ENCODE peak calls at places on chromosomes 7 and 10, in ten cellular contexts. C is colonic mucosa, S is IMR-90, P is upper lobe of left lung, G is body of pancreas, M is MM.1S, H is heart left ventricle, R is upper lobe of right lung, J is ovary, L is A549. A is an unnamed sample.

GRCh38 chr10:131062621-131063260 is 248.8 kb downstream of the TCERG1L start:
- DNase-seq in P (no peak), C (no peak), J (no peak), S (no peak), G (no peak), L (no peak), M (no peak), H (no peak), R (no peak), A (no peak)

GRCh38 chr7:140689199-140690152 is 7.0 kb upstream of the NDUFB2 start:
- DNase-seq in R (no peak), C (no peak), S (no peak), P (no peak), G (no peak), H (no peak), L (no peak), J (no peak), M (no peak), A (no peak)

GRCh38 chr7:137670521-137671064 is 176.2 kb downstream of the DGKI start:
- DNase-seq in P (no peak), C (no peak), G (no peak), S (peak; percentile 41), H (no peak), J (no peak), L (no peak), M (no peak), R (no peak), A (no peak)

GRCh38 chr7:101402081-101402779 is 39.6 kb downstream of the COL26A1 start:
- DNase-seq in H (no peak), C (no peak), R (no peak), P (no peak), J (no peak), M (no peak), S (peak; percentile 17), G (peak; percentile 50), L (peak; percentile 72), A (no peak)

GRCh38 chr7:30989008-30989823 is 25.5 kb downstream of the GHRHR start:
- DNase-seq in J (no peak), G (no peak), S (no peak), P (no peak), C (no peak), H (no peak), L (no peak), M (no peak), R (no peak), A (no peak)

GRCh38 chr7:14639329-14639728 is 263.2 kb downstream of the DGKB start:
- DNase-seq in J (no peak), S (no peak), R (no peak), C (peak; percentile 20), L (no peak), H (no peak), P (no peak), M (no peak), G (no peak), A (no peak)

GRCh38 chr10:66717221-66717981 is 208.4 kb upstream of the LRRTM3 start:
- DNase-seq in L (no peak), S (no peak), P (no peak), M (no peak), J (no peak), C (peak; percentile 47), G (no peak), H (no peak), R (no peak), A (no peak)

GRCh38 chr10:56633876-56634452 is 272.9 kb upstream of the ZWINT start:
- DNase-seq in C (no peak), S (no peak), L (no peak), M (peak; percentile 80), J (no peak), G (no peak), P (no peak), R (no peak), H (no peak), A (peak; percentile 98)

GRCh38 chr7:105664816-105665525 is 83.7 kb upstream of the EFCAB10 start:
- DNase-seq in C (no peak), L (peak; percentile 55), J (no peak), R (no peak), M (no peak), G (no peak), P (no peak), H (no peak), S (peak; percentile 36), A (no peak)
- TF ChIP-seq CTCF in C (no peak), L (no peak), J (no peak), R (no peak), M (no peak), G (no peak), P (no peak), H (no peak), S (no peak), A (no peak)

GRCh38 chr7:1865809-1866255 is 195.8 kb downstream of the ELFN1 start:
- DNase-seq in J (no peak), R (no peak), P (no peak), M (no peak), C (no peak), H (no peak), G (no peak), L (no peak), S (no peak), A (no peak)
- H3K4me1 ChIP-seq in J (peaks cover 2% of the 10 kb centered on the region), R (no peaks in the 10 kb centered on the region), P (no peaks in the 10 kb centered on the region), M (no peaks in the 10 kb centered on the region), C (no peaks in the 10 kb centered on the region), H (no peaks in the 10 kb centered on the region), G (no peaks in the 10 kb centered on the region), L (no peaks in the 10 kb centered on the region), S (no peaks in the 10 kb centered on the region), A (peaks cover 13% of the 10 kb centered on the region)

DNA sequence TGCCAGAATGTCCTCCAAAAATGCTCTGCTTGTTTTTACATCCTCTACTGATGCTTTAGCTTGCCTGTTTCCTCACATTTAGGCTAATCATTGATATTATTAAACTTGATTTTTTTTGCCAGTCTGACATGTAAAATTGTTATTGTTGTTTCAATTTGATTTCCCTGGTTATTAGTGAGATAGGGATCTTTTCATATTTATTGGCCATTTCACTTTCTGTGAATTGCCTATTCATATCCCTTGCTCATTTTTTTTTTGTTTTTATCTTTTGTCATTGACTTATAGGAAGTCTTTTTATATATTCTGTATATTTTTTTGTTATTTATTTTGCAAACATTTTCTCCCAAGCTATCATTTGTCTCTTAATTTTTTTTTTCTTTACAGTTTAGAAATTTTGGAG is 13.2 kb downstream of the FAM221A start:
- DNase-seq in L (no peak), S (no peak), R (no peak), C (no peak), M (no peak), G (no peak), H (no peak), J (no peak), P (no peak), A (no peak)
- TF ChIP-seq CTCF in L (no peak), S (no peak), R (no peak), C (no peak), M (no peak), G (no peak), H (no peak), J (no peak), P (no peak), A (no peak)

GRCh38 chr7:148330822-148331221 is 259.7 kb upstream of the C7orf33 start:
- DNase-seq in M (no peak), G (no peak), R (no peak), C (no peak), J (no peak), L (no peak), S (no peak), H (no peak), P (no peak), A (no peak)

GRCh38 chr7:148332787-148333186 is 257.8 kb upstream of the C7orf33 start:
- DNase-seq in L (no peak), M (no peak), H (no peak), S (no peak), G (no peak), J (no peak), R (no peak), C (no peak), P (no peak), A (no peak)

GRCh38 chr7:148330124-148330818 is 260.3 kb upstream of the C7orf33 start:
- DNase-seq in H (no peak), L (no peak), R (no peak), J (no peak), G (no peak), C (no peak), S (no peak), P (no peak), M (no peak), A (no peak)

GRCh38 chr7:148334441-148334956 is 256.1 kb upstream of the C7orf33 start:
- DNase-seq in J (no peak), G (no peak), H (no peak), R (no peak), S (no peak), M (no peak), C (no peak), L (no peak), P (no peak), A (no peak)

GRCh38 chr7:148332191-148332590 is 258.4 kb upstream of the C7orf33 start:
- DNase-seq in R (no peak), S (no peak), H (no peak), J (no peak), L (no peak), C (no peak), M (no peak), P (no peak), G (no peak), A (no peak)
- H3K4me1 ChIP-seq in R (no peaks in the 10 kb centered on the region), S (no peaks in the 10 kb centered on the region), H (peaks cover 3% of the 10 kb centered on the region), J (no peaks in the 10 kb centered on the region), L (peaks cover 6% of the 10 kb centered on the region), C (no peaks in the 10 kb centered on the region), M (no peaks in the 10 kb centered on the region), P (no peaks in the 10 kb centered on the region), G (no peaks in the 10 kb centered on the region), A (no peaks in the 10 kb centered on the region)

GRCh38 chr7:100192951-100193350 is 15.2 kb downstream of the STAG3 start:
- DNase-seq in H (no peak), M (no peak), R (no peak), P (no peak), L (no peak), J (no peak), C (no peak), S (no peak), G (no peak), A (peak; percentile 71)

GRCh38 chr7:100190059-100190711 is 12.5 kb downstream of the STAG3 start:
- DNase-seq in C (no peak), R (no peak), P (no peak), J (no peak), L (peak; percentile 58), S (peak; percentile 62), M (peak; percentile 66), G (no peak), H (no peak), A (peak; percentile 90)

GRCh38 chr7:100191775-100192174 is 14.1 kb downstream of the STAG3 start:
- DNase-seq in S (peak; percentile 78), M (no peak), R (no peak), L (no peak), C (no peak), H (no peak), J (no peak), P (no peak), G (no peak), A (peak; percentile 59)

GRCh38 chr7:100189061-100189460 is 11.3 kb downstream of the STAG3 start:
- DNase-seq in G (no peak), R (no peak), S (no peak), C (no peak), L (no peak), J (no peak), M (no peak), H (no peak), P (no peak), A (peak; percentile 61)
- TF ChIP-seq CTCF in G (no peak), R (no peak), S (peak; percentile 5), C (no peak), L (no peak), J (no peak), M (no peak), H (no peak), P (no peak), A (peak; percentile 76)

A was measured in OCI-LY7.